ENCODE peak calls at places on chromosome 21, in eight cellular contexts. X is NCI-H774; L is NCI-H2029 treated with DMSO at 0.1 percent for 48 hours; O is anterior cingulate cortex; I is amygdala; P is stimulated activated CD4-positive, alpha-beta T cell treated with anti-CD3 and anti-CD28 coated beads, Interleukin-4, amount 100 ng/mL, for 48 hours; H is smooth muscle cell of the brain vasculature; B is fibroblast of mammary gland. Y is an unnamed sample.

GRCh38 chr21:45991606-45992301 is 10.2 kb downstream of the COL6A1 start:
- DNase-seq in X (no peak), L (no peak), O (no peak), I (no peak), P (no peak), H (no peak), B (no peak), Y (no peak)

GRCh38 chr21:38439336-38439900 is 58.9 kb downstream of the ERG start:
- DNase-seq in X (no peak), L (peak), O (no peak), I (no peak), P (no peak), H (no peak), B (no peak), Y (no peak)

GRCh38 chr21:41180752-41181151 is 12.8 kb downstream of the BACE2 start:
- DNase-seq in X (no peak), L (no peak), O (no peak), I (no peak), P (no peak), H (no peak), B (no peak), Y (no peak)

GRCh38 chr21:18053151-18053550 is 191.5 kb upstream of the CHODL start:
- DNase-seq in X (no peak), L (no peak), O (no peak), I (no peak), P (no peak), H (no peak), B (no peak), Y (no peak)

GRCh38 chr21:31658053-31658452 is 1.4 kb upstream of the SOD1 start:
- DNase-seq in X (no peak), L (no peak), O (no peak), I (no peak), P (no peak), H (no peak), B (no peak), Y (no peak)

GRCh38 chr21:46000731-46001641 is 19.4 kb downstream of the COL6A1 start:
- DNase-seq in X (no peak), L (no peak), O (no peak), I (no peak), P (no peak), H (no peak), B (peak), Y (no peak)

GRCh38 chr21:42234464-42235241 is 15.7 kb downstream of the ABCG1 start:
- DNase-seq in X (peak), L (peak), O (peak), I (peak), P (peak), H (no peak), B (no peak), Y (no peak)

GRCh38 chr21:46345861-46346260 is 21.9 kb downstream of the PCNT start:
- DNase-seq in X (no peak), L (no peak), O (no peak), I (no peak), P (no peak), H (no peak), B (no peak), Y (no peak)

GRCh38 chr21:43752758-43753438 is 23.2 kb downstream of the CSTB start:
- DNase-seq in X (no peak), L (no peak), O (no peak), I (no peak), P (no peak), H (no peak), B (no peak), Y (no peak)

GRCh38 chr21:42117229-42118048 is 46.3 kb downstream of the UMODL1 start:
- DNase-seq in X (peak), L (peak), O (no peak), I (peak), P (peak), H (peak), B (peak), Y (peak)

GRCh38 chr21:25809013-25809412 is 74.2 kb downstream of the GABPA start:
- DNase-seq in X (no peak), L (no peak), O (no peak), I (no peak), P (no peak), H (no peak), B (peak), Y (no peak)

GRCh38 chr21:43331962-43332458 is 94.9 kb downstream of the SIK1 start:
- DNase-seq in X (peak), L (peak), O (peak), I (peak), P (no peak), H (peak), B (peak), Y (peak)

Y was measured in LNCaP clone FGC.